ENCODE peak calls at places on chromosomes 5 and 9, in four cellular contexts. I is K562, Y is IMR-90, V is endothelial cell of umbilical vein. O is an unnamed sample. For H3K9me1, the result is how much of the 10 kb centered on the place peaks cover.

GRCh38 chr9:95890594-95890993 is 15.1 kb downstream of the ERCC6L2 start:
- DNase-seq in I (no peak), Y (no peak), V (no peak), O (no peak)

GRCh38 chr9:128920381-128921058 is at the start of gene PHYHD1:
- DNase-seq in I (no peak), Y (peak), V (no peak), O (no peak)

GRCh38 chr5:76617675-76618074 is 5.5 kb downstream of the F2RL2 start:
- DNase-seq in I (no peak), Y (peak), V (no peak), O (no peak)

GRCh38 chr5:160284271-160284670 is 28.1 kb downstream of the CCNJL start:
- DNase-seq in I (no peak), Y (no peak), V (no peak), O (no peak)

GRCh38 chr5:132021654-132022053 is 10.2 kb upstream of the ACSL6 start:
- DNase-seq in I (no peak), Y (no peak), V (no peak), O (no peak)

GRCh38 chr5:6748142-6748541 is 34.9 kb downstream of the TENT4A start:
- DNase-seq in I (no peak), Y (no peak), V (no peak), O (no peak)

GRCh38 chr5:172617817-172618216 is 23.2 kb upstream of the NEURL1B start:
- DNase-seq in I (no peak), Y (no peak), V (no peak), O (no peak)

GRCh38 chr5:143248822-143249579 is 154.5 kb downstream of the NR3C1 start:
- DNase-seq in I (peak), Y (peak), V (no peak), O (peak)

GRCh38 chr5:9877473-9877872 is 247.3 kb upstream of the TAS2R1 start:
- DNase-seq in I (no peak), Y (no peak), V (no peak), O (no peak)

GRCh38 chr9:135988493-135988892 is 27.3 kb upstream of the UBAC1 start:
- DNase-seq in I (no peak), Y (no peak), V (no peak), O (no peak)

GRCh38 chr5:1343931-1344901 is 683 bp downstream of the CLPTM1L start:
- DNase-seq in I (peak), Y (peak), V (peak), O (no peak)

GRCh38 chr9:37700900-37701299 is 50.1 kb downstream of the FRMPD1 start:
- DNase-seq in I (no peak), Y (no peak), V (no peak), O (no peak)

GRCh38 chr9:127868278-127868903 is 9.1 kb downstream of the AK1 start:
- DNase-seq in I (no peak), Y (no peak), V (no peak), O (no peak)
- H3K9me1 ChIP-seq in I (under half), Y (under half), V (under half), O (under half)

GRCh38 chr5:34447424-34447823 is 208.7 kb upstream of the RAI14 start:
- DNase-seq in I (no peak), Y (no peak), V (no peak), O (no peak)
- H3K9me1 ChIP-seq in I (under half), Y (under half), V (under half), O (under half)

DNA sequence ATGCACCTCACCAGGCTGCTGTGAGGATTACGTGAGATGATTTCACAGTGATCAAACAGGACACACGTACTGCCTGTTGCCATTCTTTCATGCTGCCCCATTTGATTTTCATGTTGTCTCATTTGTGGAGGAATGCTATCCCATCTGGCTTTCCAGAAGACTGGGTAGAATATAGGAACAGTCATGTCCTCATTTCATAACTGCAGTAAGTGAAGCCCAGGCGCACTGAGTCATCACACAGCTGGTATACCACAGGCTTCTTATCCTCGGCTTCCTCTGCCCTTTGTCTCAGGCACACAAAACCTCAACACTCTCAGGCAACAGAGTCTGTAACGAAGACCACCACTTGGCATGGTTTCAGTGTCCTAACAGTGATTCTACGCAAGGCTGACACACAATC is 62.3 kb downstream of the LHFPL2 start:
- DNase-seq in I (peak), Y (peak), V (peak), O (peak)
- H3K9me1 ChIP-seq in I (under half), Y (under half), V (under half), O (under half)

DNA sequence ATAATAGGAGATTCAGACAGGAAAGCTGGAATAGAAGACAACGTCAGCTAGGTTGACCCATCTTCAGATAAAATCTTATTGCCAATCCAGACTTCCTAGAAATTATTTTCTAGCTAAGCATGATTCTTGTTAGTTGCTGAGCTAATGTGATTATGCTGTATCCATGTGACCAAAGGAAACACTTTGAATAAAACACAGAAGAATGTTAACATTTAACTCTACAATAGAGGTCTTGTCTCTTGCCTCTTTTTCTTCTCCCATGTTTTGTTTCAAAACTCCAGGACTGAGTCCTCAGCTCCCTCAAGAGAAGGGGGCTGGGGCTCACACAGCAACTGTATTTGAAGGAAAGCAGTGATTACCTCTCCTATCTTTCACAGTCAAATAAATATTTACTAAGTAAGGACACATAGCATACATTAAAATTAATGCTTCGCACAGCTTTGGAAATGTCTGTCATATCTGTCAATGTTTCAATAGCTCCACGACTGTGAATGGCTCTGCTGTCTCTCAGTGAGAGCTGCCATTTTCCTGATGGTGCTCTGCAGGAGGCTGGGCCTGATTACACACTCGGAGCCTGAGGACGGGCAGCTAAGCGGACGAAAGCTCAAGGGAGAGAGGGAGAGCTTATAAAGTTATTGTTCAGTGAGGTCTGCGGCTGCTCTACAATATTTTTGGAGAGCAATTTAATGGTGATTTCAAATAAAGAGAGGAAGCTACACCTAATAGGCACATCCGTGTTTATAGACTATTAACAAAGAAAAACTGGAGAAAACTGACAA is 64.8 kb upstream of the ZNF462 start:
- DNase-seq in I (no peak), Y (no peak), V (no peak), O (no peak)
- H3K9me1 ChIP-seq in I (under half), Y (under half), V (under half), O (under half)

GRCh38 chr5:87339986-87340385 is 72.3 kb downstream of the RASA1 start:
- DNase-seq in I (no peak), Y (no peak), V (no peak), O (no peak)

GRCh38 chr5:87340716-87341115 is 72.0 kb downstream of the CCNH start:
- DNase-seq in I (no peak), Y (no peak), V (peak), O (no peak)
- H3K9me1 ChIP-seq in I (under half), Y (under half), V (under half), O (under half)

GRCh38 chr9:659286-659685 is 182.2 kb upstream of the DMRT1 start:
- DNase-seq in I (no peak), Y (no peak), V (no peak), O (no peak)
- H3K9me1 ChIP-seq in I (under half), Y (under half), V (under half), O (under half)